ENCODE peak calls at places on chromosomes 12 and 14, in ten cellular contexts. E is AG04450; I is NCI-H510A; T is CD4-positive, alpha-beta T cell; L is midbrain; D is stimulated activated CD4-positive, alpha-beta T cell treated with anti-CD3 and anti-CD28 coated beads, Interleukin-12 subunit alpha, Interleukin-12 subunit beta, amount 100 ng/mL, for 24 hours; F is activated gamma-delta T cell treated with Interleukin-2 at 50 U/mL for 16 hours; U is brain microvascular endothelial cell; V is HuH-7; B is left cardiac atrium. K is an unnamed sample.
A peak's percentile ranks its signal among the peaks of the same experiment; 100 is the strongest.

GRCh38 chr12:70217416-70217815 is 25.8 kb upstream of the CNOT2 start:
- DNase-seq in D (no peak), B (no peak), U (no peak), T (no peak), F (no peak), E (no peak), V (no peak), I (no peak), L (no peak), K (no peak)

GRCh38 chr14:53975444-53975843 is 18.8 kb upstream of the BMP4 start:
- DNase-seq in U (no peak), I (no peak), T (no peak), B (no peak), D (no peak), V (no peak), E (no peak), F (no peak), L (no peak), K (no peak)

GRCh38 chr12:1488908-1489381 is 105.4 kb downstream of the FBXL14 start:
- DNase-seq in T (peak; percentile 2), F (no peak), E (no peak), U (no peak), D (no peak), I (no peak), L (no peak), B (no peak), V (no peak), K (no peak)

GRCh38 chr12:96237465-96238077 is 43.4 kb downstream of the ELK3 start:
- DNase-seq in B (peak; percentile 77), D (peak; percentile 53), U (peak; percentile 96), T (peak; percentile 40), E (peak; percentile 81), I (no peak), V (no peak), L (no peak), F (peak; percentile 57), K (peak; percentile 91)

GRCh38 chr12:6424008-6424347 is 20.8 kb upstream of the CD27 start:
- DNase-seq in D (no peak), U (no peak), T (no peak), L (peak; percentile 17), B (no peak), V (no peak), I (no peak), F (no peak), E (no peak), K (no peak)

GRCh38 chr14:77139540-77140342 is 1.9 kb downstream of the ZDHHC22 start:
- DNase-seq in D (peak; percentile 58), B (no peak), L (peak; percentile 26), T (no peak), I (peak; percentile 33), E (no peak), V (peak; percentile 89), F (peak; percentile 16), U (no peak), K (no peak)

GRCh38 chr14:99430491-99430890 is 50.2 kb downstream of the SETD3 start:
- DNase-seq in L (no peak), E (no peak), T (peak; percentile 3), I (no peak), F (peak; percentile 24), B (no peak), D (no peak), U (no peak), V (peak; percentile 34), K (no peak)

GRCh38 chr14:26261368-26262122 is 336.3 kb downstream of the NOVA1 start:
- DNase-seq in L (no peak), D (no peak), B (no peak), V (no peak), E (no peak), U (no peak), I (no peak), F (no peak), T (no peak), K (no peak)

GRCh38 chr14:69615471-69616407 is 4.3 kb downstream of the SUSD6 start:
- DNase-seq in I (no peak), U (peak; percentile 78), D (no peak), E (peak; percentile 45), L (peak; percentile 19), B (peak; percentile 65), T (no peak), F (peak; percentile 34), V (no peak), K (peak; percentile 62)

GRCh38 chr12:55845349-55845748 is 2.6 kb upstream of the MMP19 start:
- DNase-seq in B (no peak), E (no peak), I (no peak), U (no peak), D (no peak), V (no peak), L (no peak), F (no peak), T (no peak), K (no peak)

GRCh38 chr12:108722992-108723766 is 8.1 kb downstream of the CORO1C start:
- DNase-seq in L (peak; percentile 17), U (peak; percentile 63), F (no peak), B (no peak), D (no peak), E (peak; percentile 61), T (no peak), I (no peak), V (no peak), K (peak; percentile 83)

GRCh38 chr12:8048906-8049305 is 16.4 kb downstream of the FOXJ2 start:
- DNase-seq in L (no peak), F (no peak), E (no peak), D (no peak), B (no peak), V (no peak), T (no peak), I (no peak), U (no peak), K (no peak)

GRCh38 chr12:80277732-80278131 is 166.3 kb upstream of the PTPRQ start:
- DNase-seq in L (no peak), U (no peak), E (no peak), T (no peak), I (no peak), B (no peak), F (no peak), V (no peak), D (no peak), K (no peak)

GRCh38 chr14:23172096-23172495 is 11.4 kb downstream of the SLC7A8 start:
- DNase-seq in E (no peak), I (no peak), L (no peak), U (no peak), V (no peak), D (no peak), F (no peak), B (no peak), T (no peak), K (no peak)

GRCh38 chr12:106297681-106298080 is 4.9 kb upstream of the TCP11L2 start:
- DNase-seq in D (no peak), B (no peak), V (no peak), I (no peak), E (no peak), T (no peak), L (no peak), F (no peak), U (no peak), K (no peak)

GRCh38 chr14:67943947-67944346 is 124.4 kb downstream of the RAD51B start:
- DNase-seq in B (peak; percentile 72), I (no peak), V (peak; percentile 36), F (peak; percentile 38), U (peak; percentile 89), E (peak; percentile 65), T (peak; percentile 29), L (peak; percentile 78), D (peak; percentile 18), K (peak; percentile 61)

GRCh38 chr12:31952418-31952817 is 6.8 kb upstream of the RESF1 start:
- DNase-seq in V (no peak), E (no peak), I (no peak), U (no peak), D (no peak), B (no peak), L (no peak), T (no peak), F (no peak), K (no peak)

GRCh38 chr12:25434493-25434892 is 118.6 kb downstream of the LMNTD1 start:
- DNase-seq in T (no peak), B (no peak), L (no peak), I (no peak), D (no peak), E (no peak), F (no peak), V (no peak), U (no peak), K (no peak)

GRCh38 chr14:22556021-22556989 is 32.7 kb downstream of the DAD1 start:
- DNase-seq in B (peak; percentile 62), D (peak; percentile 94), I (no peak), F (peak; percentile 98), E (peak; percentile 46), L (no peak), U (peak; percentile 35), V (no peak), T (peak; percentile 94), K (no peak)

GRCh38 chr14:37595809-37596595 is 573 bp downstream of the TTC6 start:
- DNase-seq in E (no peak), D (peak; percentile 65), F (no peak), I (peak; percentile 94), V (peak; percentile 91), B (peak; percentile 14), U (no peak), T (no peak), L (no peak), K (no peak)

GRCh38 chr14:88983755-88984154 is 159.3 kb downstream of the TTC8 start:
- DNase-seq in F (no peak), E (peak; percentile 87), V (no peak), I (no peak), T (no peak), D (no peak), U (peak; percentile 97), B (no peak), L (no peak), K (peak; percentile 73)

GRCh38 chr12:32197421-32197820 is 90.8 kb downstream of the BICD1 start:
- DNase-seq in E (no peak), I (no peak), T (no peak), B (no peak), U (no peak), L (no peak), F (no peak), D (no peak), V (no peak), K (no peak)

GRCh38 chr12:125403145-125403789 is 338.0 kb downstream of the AACS start:
- DNase-seq in V (peak; percentile 8), E (no peak), L (peak; percentile 10), T (no peak), U (peak; percentile 16), D (no peak), F (no peak), B (no peak), I (no peak), K (no peak)

GRCh38 chr12:113424915-113425823 is 3.0 kb downstream of the SDSL start:
- DNase-seq in T (peak; percentile 36), F (peak; percentile 36), V (peak; percentile 64), D (peak; percentile 53), E (no peak), B (peak; percentile 43), I (no peak), U (peak; percentile 71), L (peak; percentile 39), K (no peak)

GRCh38 chr12:76455582-76456345 is 103.8 kb downstream of the OSBPL8 start:
- DNase-seq in V (peak; percentile 25), U (peak; percentile 82), I (peak; percentile 22), L (peak; percentile 43), D (no peak), B (no peak), T (no peak), F (no peak), E (peak; percentile 79), K (peak; percentile 77)

GRCh38 chr14:24331731-24332093 is 3.2 kb downstream of the ADCY4 start:
- DNase-seq in U (no peak), L (no peak), F (no peak), V (no peak), B (no peak), T (no peak), I (no peak), E (no peak), D (no peak), K (no peak)

GRCh38 chr14:65462411-65462810 is 49.9 kb downstream of the FUT8 start:
- DNase-seq in U (peak; percentile 43), E (peak; percentile 23), L (no peak), V (no peak), F (no peak), I (no peak), T (no peak), D (no peak), B (no peak), K (peak; percentile 14)

GRCh38 chr14:58367296-58367695 is 28.4 kb upstream of the TOMM20L start:
- DNase-seq in I (no peak), F (no peak), V (no peak), L (no peak), U (no peak), B (no peak), T (no peak), D (no peak), E (no peak), K (no peak)